ENCODE peak calls at places on chromosomes 2 and 18, in six cellular contexts. L is ascending aorta; E is stimulated activated CD8-positive, alpha-beta memory T cell treated with anti-CD3 and anti-CD28 coated beads, Interleukin-12 subunit alpha, Interleukin-12 subunit beta, amount 100 ng/mL, for 4 hours; R is lung; O is A172; V is dorsolateral prefrontal cortex. S is an unnamed sample.
A peak's percentile ranks its signal among the peaks of the same experiment; 100 is the strongest.

GRCh38 chr2:158994920-158995676 is 26.7 kb downstream of the TANC1 start:
- DNase-seq in L (no peak), E (no peak), R (no peak), O (no peak), V (no peak), S (no peak)

GRCh38 chr2:120854766-120855530 is 119.3 kb downstream of the GLI2 start:
- DNase-seq in L (no peak), E (no peak), R (no peak), O (no peak), V (no peak), S (no peak)

GRCh38 chr18:55138401-55138800 is 179.1 kb upstream of the CCDC68 start:
- DNase-seq in L (no peak), E (no peak), R (no peak), O (no peak), V (no peak), S (no peak)

GRCh38 chr2:138777996-138778395 is 2.2 kb downstream of the NXPH2 start:
- DNase-seq in L (no peak), E (no peak), R (no peak), O (peak; percentile 89), V (no peak), S (no peak)

GRCh38 chr2:164420787-164421186 is 200.5 kb downstream of the GRB14 start:
- DNase-seq in L (no peak), E (no peak), R (no peak), O (no peak), V (no peak), S (no peak)

GRCh38 chr2:225070811-225071210 is 28.5 kb upstream of the DOCK10 start:
- DNase-seq in L (no peak), E (no peak), R (no peak), O (no peak), V (peak; percentile 31), S (no peak)

GRCh38 chr18:48402953-48403352 is 6.2 kb downstream of the ZBTB7C start:
- DNase-seq in L (no peak), E (no peak), R (no peak), O (no peak), V (no peak), S (no peak)

GRCh38 chr2:41116106-41116797 is 664.4 kb upstream of the SLC8A1 start:
- DNase-seq in L (no peak), E (no peak), R (no peak), O (peak; percentile 54), V (no peak), S (no peak)

GRCh38 chr2:100793220-100793619 is 26.7 kb upstream of the NPAS2 start:
- DNase-seq in L (no peak), E (no peak), R (no peak), O (no peak), V (no peak), S (no peak)

GRCh38 chr2:26772064-26773001 is 8.2 kb downstream of the SLC35F6 start:
- DNase-seq in L (peak; percentile 81), E (no peak), R (peak; percentile 89), O (peak; percentile 59), V (peak; percentile 76), S (peak; percentile 89)

GRCh38 chr18:33944493-33944892 is 280.2 kb downstream of the NOL4 start:
- DNase-seq in L (no peak), E (no peak), R (no peak), O (no peak), V (no peak), S (no peak)

GRCh38 chr2:20177556-20178403 is 47.1 kb downstream of the SDC1 start:
- DNase-seq in L (no peak), E (no peak), R (no peak), O (no peak), V (no peak), S (no peak)

S was measured in uterus.